ENCODE peak calls at places on chromosomes 2 and 18, in seven cellular contexts. D is CD8-positive, alpha-beta memory T cell; K is left ventricle myocardium inferior; Z is tibial nerve; B is tibial artery; L is pancreas; M is esophagus squamous epithelium. X is an unnamed sample. For H3K36me3, the result is how much of the 10 kb centered on the place peaks cover.

GRCh38 chr2:45892236-45892701 is 240.8 kb downstream of the PRKCE start:
- DNase-seq in D (no peak), K (no peak), Z (no peak), B (no peak), L (no peak), M (no peak), X (no peak)

GRCh38 chr18:712401-713134 is at the start of gene ENOSF1:
- DNase-seq in D (peak), K (peak), Z (peak), B (peak), L (peak), M (no peak), X (peak)

GRCh38 chr2:27220091-27220490 is 2.9 kb downstream of the CAD start:
- DNase-seq in D (no peak), K (no peak), Z (no peak), B (no peak), L (no peak), M (no peak), X (peak)

GRCh38 chr2:176473177-176473576 is 203.9 kb downstream of the MTX2 start:
- DNase-seq in D (no peak), K (no peak), Z (no peak), B (no peak), L (no peak), M (no peak), X (no peak)

GRCh38 chr18:50734886-50735285 is 84.9 kb downstream of the MRO start:
- DNase-seq in D (no peak), K (no peak), Z (no peak), B (no peak), L (no peak), M (no peak), X (no peak)

GRCh38 chr2:64203131-64204005 is 59.1 kb upstream of the PELI1 start:
- DNase-seq in D (no peak), K (no peak), Z (no peak), B (no peak), L (no peak), M (no peak), X (no peak)

GRCh38 chr2:226660524-226660923 is 139.1 kb downstream of the IRS1 start:
- DNase-seq in D (no peak), K (peak), Z (peak), B (peak), L (no peak), M (no peak), X (no peak)

GRCh38 chr18:32086866-32087265 is 4.8 kb upstream of the RNF138 start:
- DNase-seq in D (no peak), K (no peak), Z (no peak), B (no peak), L (no peak), M (no peak), X (no peak)

GRCh38 chr2:4130651-4131050 is 427.3 kb downstream of the DCDC2C start:
- DNase-seq in D (no peak), K (no peak), Z (no peak), B (no peak), L (no peak), M (no peak), X (no peak)

GRCh38 chr2:119419065-119419464 is 12.6 kb upstream of the TMEM37 start:
- DNase-seq in D (no peak), K (no peak), Z (no peak), B (no peak), L (no peak), M (no peak), X (no peak)

GRCh38 chr2:42086500-42086953 is 38.7 kb downstream of the PKDCC start:
- DNase-seq in D (no peak), K (no peak), Z (no peak), B (no peak), L (no peak), M (no peak), X (no peak)

GRCh38 chr2:64212346-64212745 is 68.1 kb upstream of the PELI1 start:
- DNase-seq in D (no peak), K (no peak), Z (no peak), B (no peak), L (no peak), M (no peak), X (no peak)

GRCh38 chr18:27619906-27620305 is 434.8 kb upstream of the CHST9 start:
- DNase-seq in D (no peak), K (no peak), Z (no peak), B (no peak), L (no peak), M (no peak), X (no peak)

GRCh38 chr18:48645427-48646002 is 106.7 kb downstream of the CTIF start:
- DNase-seq in D (no peak), K (no peak), Z (no peak), B (no peak), L (no peak), M (no peak), X (no peak)

GRCh38 chr2:26633993-26634392 is 7.2 kb downstream of the CIB4 start:
- DNase-seq in D (no peak), K (no peak), Z (no peak), B (no peak), L (no peak), M (no peak), X (no peak)

GRCh38 chr2:29129586-29130281 is 14.5 kb downstream of the CLIP4 start:
- DNase-seq in D (no peak), K (no peak), Z (no peak), B (no peak), L (no peak), M (no peak), X (no peak)

GRCh38 chr2:138239902-138240595 is 261.5 kb upstream of the SPOPL start:
- DNase-seq in D (no peak), K (no peak), Z (no peak), B (no peak), L (no peak), M (no peak), X (no peak)

GRCh38 chr18:3281456-3282400 is 19.8 kb downstream of the MYL12B start:
- DNase-seq in D (no peak), K (no peak), Z (no peak), B (no peak), L (no peak), M (no peak), X (no peak)

GRCh38 chr2:44771510-44771909 is 170.0 kb upstream of the SIX3 start:
- DNase-seq in D (no peak), K (no peak), Z (no peak), B (no peak), L (no peak), M (no peak), X (no peak)

GRCh38 chr18:67682516-67682915 is 166.0 kb upstream of the DSEL start:
- DNase-seq in D (no peak), K (no peak), Z (no peak), B (no peak), L (no peak), M (no peak), X (no peak)

GRCh38 chr2:230717595-230717994 is 5.0 kb downstream of the CAB39 start:
- DNase-seq in D (no peak), K (no peak), Z (no peak), B (no peak), L (no peak), M (no peak), X (no peak)
- H3K36me3 ChIP-seq in D (under half), K (under half), Z (under half), B (under half), L (under half), M (under half), X (under half)

DNA sequence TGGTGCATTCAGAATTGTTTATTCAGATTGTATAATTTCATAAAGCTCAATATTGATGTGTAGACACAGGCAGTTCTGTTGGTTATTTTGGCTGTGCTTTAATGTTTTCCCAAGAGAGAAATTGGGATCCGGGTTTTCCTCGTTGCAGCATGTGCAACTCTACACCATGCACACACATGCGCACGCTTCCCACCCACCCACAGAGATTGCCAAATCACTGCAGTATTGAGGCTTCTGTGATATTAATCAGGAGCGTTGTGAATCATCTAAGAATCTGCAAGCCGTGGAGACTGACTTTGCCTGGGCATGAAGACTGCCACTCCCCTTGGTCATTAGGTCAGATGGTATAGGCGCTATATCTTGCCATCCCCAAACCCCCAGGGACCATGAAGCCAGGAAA is 571.5 kb downstream of the SLC4A3 start:
- DNase-seq in D (no peak), K (no peak), Z (no peak), B (no peak), L (no peak), M (no peak), X (no peak)
- H3K4me3 ChIP-seq in D (no peak), K (no peak), Z (no peak), B (no peak), L (no peak), M (no peak), X (no peak)

DNA sequence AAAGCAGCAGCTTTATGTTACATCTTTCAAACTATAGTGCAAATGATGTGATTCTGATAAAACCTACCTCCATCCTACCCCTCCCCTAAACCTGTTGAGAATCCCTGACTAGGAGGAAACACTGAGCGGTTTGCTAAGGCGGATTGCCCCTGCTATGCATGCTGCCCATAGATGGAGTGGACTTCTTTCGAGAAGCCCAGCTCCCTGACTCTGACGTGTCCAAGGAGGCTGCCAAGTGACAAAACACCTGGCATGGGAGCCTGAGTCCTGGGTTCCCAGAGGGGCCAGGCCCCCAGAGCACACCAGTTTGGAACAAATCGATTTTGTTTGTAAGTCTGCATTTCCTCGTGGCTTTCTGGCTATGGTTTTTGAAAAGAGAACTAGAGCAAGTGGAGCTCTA is 1.4 kb upstream of the UXS1 start:
- DNase-seq in D (no peak), K (no peak), Z (no peak), B (no peak), L (no peak), M (no peak), X (no peak)
- H3K36me3 ChIP-seq in D (under half), K (under half), Z (under half), B (under half), L (under half), M (under half), X (under half)

GRCh38 chr18:42746794-42747193 is 368.7 kb downstream of the RIT2 start:
- DNase-seq in D (no peak), K (no peak), Z (no peak), B (no peak), L (no peak), M (no peak), X (no peak)

GRCh38 chr18:42745931-42746330 is 369.6 kb downstream of the RIT2 start:
- DNase-seq in D (no peak), K (no peak), Z (no peak), B (no peak), L (no peak), M (no peak), X (no peak)

GRCh38 chr18:42745171-42745570 is 370.3 kb downstream of the RIT2 start:
- DNase-seq in D (no peak), K (no peak), Z (no peak), B (no peak), L (no peak), M (no peak), X (no peak)

GRCh38 chr18:42742976-42743755 is 372.3 kb downstream of the RIT2 start:
- DNase-seq in D (no peak), K (no peak), Z (no peak), B (no peak), L (no peak), M (no peak), X (no peak)

GRCh38 chr18:42742474-42742873 is 373.0 kb downstream of the RIT2 start:
- DNase-seq in D (no peak), K (no peak), Z (no peak), B (no peak), L (no peak), M (no peak), X (no peak)
- H3K4me3 ChIP-seq in D (no peak), K (no peak), Z (no peak), B (no peak), L (no peak), M (no peak), X (no peak)

DNA sequence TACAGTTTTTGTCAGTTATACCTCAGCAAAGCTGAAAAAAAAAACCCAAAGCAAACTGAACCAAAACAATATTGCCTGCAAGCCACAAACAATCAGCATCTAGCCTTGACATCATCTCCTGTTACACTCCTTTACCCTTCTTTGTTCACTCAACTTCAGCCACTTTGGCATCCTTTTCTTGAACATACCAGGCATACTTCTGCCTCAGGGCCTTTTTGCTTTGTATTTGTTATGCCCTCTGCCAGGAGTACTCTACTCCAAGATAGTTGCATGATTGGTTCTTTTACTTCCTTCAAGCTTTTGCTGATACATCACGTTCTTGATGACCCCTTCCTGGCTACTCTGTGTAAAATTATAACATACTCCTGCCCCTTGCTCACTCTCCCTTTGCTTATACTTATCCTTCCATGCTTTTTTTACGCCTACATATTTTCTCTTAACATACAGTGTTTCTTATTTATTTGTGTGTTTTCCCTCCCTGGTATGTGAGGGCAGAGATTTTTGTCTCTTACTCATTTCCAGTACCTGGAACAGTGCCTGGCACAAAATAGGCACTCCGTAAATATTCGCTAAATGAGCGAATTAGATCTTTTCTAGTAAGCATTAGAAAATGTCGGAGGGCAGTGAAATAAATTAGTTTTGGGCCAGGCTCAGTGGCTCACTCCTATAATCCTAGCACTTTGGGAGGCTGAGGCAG is 12.7 kb downstream of the ABI2 start:
- DNase-seq in D (no peak), K (no peak), Z (no peak), B (no peak), L (no peak), M (no peak), X (no peak)
- H3K36me3 ChIP-seq in D (under half), K (under half), Z (under half), B (under half), L (under half), M (under half), X (under half)

GRCh38 chr18:35974181-35974580 is 1.7 kb downstream of the RMP24 start:
- DNase-seq in D (no peak), K (no peak), Z (no peak), B (no peak), L (no peak), M (no peak), X (no peak)
- H3K4me3 ChIP-seq in D (no peak), K (no peak), Z (no peak), B (no peak), L (no peak), M (no peak), X (no peak)

GRCh38 chr2:120805590-120805989 is 69.9 kb downstream of the GLI2 start:
- DNase-seq in D (no peak), K (no peak), Z (no peak), B (no peak), L (no peak), M (no peak), X (no peak)

GRCh38 chr2:120810639-120811038 is 75.0 kb downstream of the GLI2 start:
- DNase-seq in D (no peak), K (no peak), Z (no peak), B (no peak), L (no peak), M (no peak), X (no peak)

GRCh38 chr2:120809576-120810440 is 74.1 kb downstream of the GLI2 start:
- DNase-seq in D (no peak), K (no peak), Z (no peak), B (no peak), L (no peak), M (no peak), X (no peak)

GRCh38 chr2:120812866-120813265 is 77.2 kb downstream of the GLI2 start:
- DNase-seq in D (no peak), K (no peak), Z (no peak), B (no peak), L (no peak), M (no peak), X (no peak)

GRCh38 chr2:120809151-120809550 is 73.5 kb downstream of the GLI2 start:
- DNase-seq in D (no peak), K (no peak), Z (no peak), B (no peak), L (no peak), M (no peak), X (no peak)
- H3K36me3 ChIP-seq in D (under half), K (under half), Z (under half), B (under half), L (under half), M (under half), X (under half)

GRCh38 chr2:112765251-112765650 is 842 bp upstream of the CKAP2L start:
- DNase-seq in D (no peak), K (no peak), Z (no peak), B (no peak), L (no peak), M (no peak), X (no peak)
- H3K4me3 ChIP-seq in D (peak), K (peak), Z (peak), B (peak), L (peak), M (peak), X (peak)

GRCh38 chr2:207743514-207743913 is 26.2 kb downstream of the FZD5 start:
- DNase-seq in D (no peak), K (no peak), Z (no peak), B (no peak), L (no peak), M (no peak), X (no peak)
- H3K36me3 ChIP-seq in D (under half), K (under half), Z (under half), B (under half), L (under half), M (half or more), X (under half)

X was measured in aorta.